ENCODE peak calls at places on chromosomes 16 and 17, in seven cellular contexts. A is tibial artery, I is heart left ventricle, V is GM23248, L is adrenal gland, C is AG04450, H is suprapubic skin. E is an unnamed sample.

GRCh38 chr16:31874354-31875111 is 926 bp downstream of the ZNF267 start:
- DNase-seq in C (no peak), I (no peak), V (peak; percentile 69), L (peak; percentile 35), A (no peak), H (no peak), E (no peak)

GRCh38 chr16:78696797-78697196 is 597.3 kb downstream of the WWOX start:
- DNase-seq in H (no peak), L (no peak), V (no peak), C (no peak), I (no peak), A (no peak), E (no peak)

GRCh38 chr17:27970587-27970986 is 71.9 kb upstream of the NLK start:
- DNase-seq in L (no peak), A (no peak), H (no peak), V (no peak), C (no peak), I (no peak), E (no peak)

GRCh38 chr17:19867654-19868395 is at the start of gene ULK2:
- DNase-seq in A (peak; percentile 27), L (peak; percentile 67), H (no peak), I (peak; percentile 49), C (peak; percentile 21), V (peak; percentile 87), E (no peak)

GRCh38 chr17:81470944-81471803 is 41.4 kb downstream of the ACTG1 start:
- DNase-seq in C (no peak), H (no peak), I (no peak), A (no peak), V (peak; percentile 74), L (no peak), E (no peak)

GRCh38 chr16:66954097-66954659 is 6.9 kb upstream of the CES3 start:
- DNase-seq in V (peak; percentile 82), L (peak; percentile 85), A (peak; percentile 82), C (peak; percentile 59), I (no peak), H (no peak), E (no peak)

GRCh38 chr16:54512461-54512860 is 225.9 kb upstream of the IRX3 start:
- DNase-seq in I (no peak), H (no peak), L (no peak), V (no peak), A (no peak), C (no peak), E (no peak)

GRCh38 chr16:12096162-12096781 is 119.7 kb downstream of the SNX29 start:
- DNase-seq in I (no peak), A (no peak), V (peak; percentile 78), H (no peak), C (no peak), L (no peak), E (peak; percentile 7)

GRCh38 chr16:84481051-84481735 is 23.3 kb downstream of the MEAK7 start:
- DNase-seq in H (peak; percentile 57), V (no peak), A (no peak), L (no peak), I (no peak), C (no peak), E (no peak)

GRCh38 chr16:11306997-11307638 is 26.0 kb upstream of the PRM1 start:
- DNase-seq in A (no peak), I (no peak), C (no peak), L (no peak), H (no peak), V (no peak), E (no peak)

GRCh38 chr17:57455063-57455914 is 199.0 kb downstream of the MSI2 start:
- DNase-seq in I (no peak), A (no peak), C (no peak), H (no peak), V (no peak), L (no peak), E (no peak)

GRCh38 chr17:5226940-5227878 is 7.5 kb downstream of the SCIMP start:
- DNase-seq in A (no peak), V (no peak), L (no peak), C (no peak), I (no peak), H (no peak), E (no peak)

GRCh38 chr17:65370669-65371126 is 190.8 kb downstream of the AXIN2 start:
- DNase-seq in V (no peak), A (no peak), H (no peak), I (no peak), L (no peak), C (no peak), E (no peak)

GRCh38 chr16:66520406-66521194 is 29.3 kb downstream of the TK2 start:
- DNase-seq in V (no peak), I (peak; percentile 58), H (no peak), C (no peak), L (peak; percentile 56), A (peak; percentile 60), E (no peak)

GRCh38 chr17:72457712-72458111 is 336.9 kb downstream of the SOX9 start:
- DNase-seq in V (no peak), I (no peak), C (no peak), L (no peak), H (no peak), A (no peak), E (no peak)

GRCh38 chr16:79146-80054 is 1.4 kb downstream of the MPG start:
- DNase-seq in V (peak; percentile 62), L (no peak), H (no peak), A (no peak), C (no peak), I (no peak), E (no peak)

GRCh38 chr17:41810659-41811548 is 845 bp downstream of the P3H4 start:
- DNase-seq in H (no peak), L (peak; percentile 23), A (no peak), I (no peak), C (no peak), V (peak; percentile 38), E (no peak)

GRCh38 chr16:12485425-12485824 is 318.3 kb downstream of the CPPED1 start:
- DNase-seq in I (no peak), V (no peak), C (no peak), L (no peak), A (no peak), H (no peak), E (peak; percentile 28)

GRCh38 chr16:54942353-54942943 is 11.8 kb downstream of the IRX5 start:
- DNase-seq in A (no peak), I (no peak), V (no peak), H (no peak), C (no peak), L (no peak), E (no peak)

GRCh38 chr17:49523706-49524472 is 28.8 kb downstream of the NGFR start:
- DNase-seq in L (no peak), V (peak; percentile 37), A (no peak), C (no peak), H (peak; percentile 82), I (no peak), E (peak; percentile 98)

GRCh38 chr16:54282202-54282922 is 4.2 kb downstream of the IRX3 start:
- DNase-seq in A (no peak), C (no peak), H (peak; percentile 84), V (no peak), L (peak; percentile 58), I (peak; percentile 65), E (peak; percentile 51)

GRCh38 chr17:63969278-63969677 is 3.4 kb downstream of the SCN4A start:
- DNase-seq in A (no peak), C (no peak), L (no peak), H (no peak), I (no peak), V (no peak), E (no peak)

GRCh38 chr16:3003582-3004270 is 9.0 kb upstream of the CLDN9 start:
- DNase-seq in L (peak; percentile 99), C (peak; percentile 94), I (peak; percentile 98), V (peak; percentile 99), A (peak; percentile 91), H (peak; percentile 98), E (peak; percentile 99)
- H3K4me3 ChIP-seq in L (no peak overlapping the region), C (no peak overlapping the region), I (peak overlapping the region; percentile 44), V (peak overlapping the region; percentile 51), A (peak overlapping the region; percentile 19), H (peak overlapping the region; percentile 42), E (peak overlapping the region; percentile 48)

DNA sequence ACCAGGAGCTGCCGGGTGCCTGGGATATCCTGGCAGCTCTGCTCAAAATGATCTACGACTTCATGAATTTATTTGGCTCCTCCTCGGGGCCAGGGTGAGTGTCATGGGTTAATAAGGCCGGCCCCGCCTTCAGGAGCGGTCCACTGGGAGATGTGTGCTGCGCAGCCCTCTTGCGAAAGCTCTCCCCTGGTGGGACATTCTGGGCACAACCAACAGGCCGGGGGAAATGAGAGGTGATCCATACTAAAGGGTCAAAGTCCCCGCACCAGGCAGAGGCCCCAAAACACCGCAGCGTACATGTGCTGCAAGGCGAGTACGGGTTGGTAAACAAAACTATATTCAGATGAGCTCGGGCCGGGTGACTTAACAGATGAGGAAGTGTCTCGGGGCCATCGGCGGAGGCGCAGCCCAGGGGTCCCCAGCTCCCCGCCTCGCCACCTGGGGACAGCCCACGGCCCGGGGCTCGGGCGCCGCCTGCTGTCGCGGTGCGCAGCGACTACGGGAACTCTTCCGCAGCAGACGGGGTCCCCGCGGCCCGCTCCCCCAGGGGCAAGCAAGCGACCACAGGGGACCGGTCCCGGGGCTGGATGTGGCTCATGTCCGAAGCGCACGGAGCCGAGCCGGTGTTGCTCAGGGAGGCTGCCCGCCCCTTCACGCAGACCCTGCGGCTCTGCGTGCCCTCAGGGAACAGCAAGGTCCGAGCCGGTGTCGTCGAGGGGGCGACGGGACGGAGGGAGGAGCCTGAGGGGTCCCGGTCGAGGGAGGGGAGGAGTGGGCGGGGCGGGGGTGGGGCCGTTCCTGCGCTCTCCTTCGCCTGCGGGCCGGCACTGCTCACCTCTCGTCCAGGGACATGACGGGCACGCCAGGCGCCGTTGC is at the start of gene RAB37:
- DNase-seq in I (no peak), V (peak; percentile 40), L (no peak), A (no peak), H (no peak), C (no peak), E (no peak)
- H3K27ac ChIP-seq in I (peak within 1 kb of the TSS; percentile 30), V (no peak within 1 kb of the TSS), L (no peak within 1 kb of the TSS), A (no peak within 1 kb of the TSS), H (no peak within 1 kb of the TSS), C (no peak within 1 kb of the TSS), E (no peak within 1 kb of the TSS)

GRCh38 chr17:37743612-37743874 is 1.3 kb downstream of the HNF1B start:
- DNase-seq in C (no peak), V (no peak), I (no peak), H (no peak), A (no peak), L (no peak), E (no peak)
- H3K4me3 ChIP-seq in C (no peak overlapping the region), V (no peak overlapping the region), I (peak overlapping the region; percentile 14), H (peak overlapping the region; percentile 43), A (peak overlapping the region; percentile 42), L (no peak overlapping the region), E (no peak overlapping the region)

GRCh38 chr16:72372082-72372615 is 200.2 kb upstream of the PMFBP1 start:
- DNase-seq in I (no peak), L (no peak), H (no peak), C (no peak), V (no peak), A (no peak), E (no peak)

GRCh38 chr16:72372646-72373045 is 200.7 kb upstream of the PMFBP1 start:
- DNase-seq in L (no peak), A (no peak), I (no peak), C (no peak), H (no peak), V (no peak), E (no peak)

GRCh38 chr16:72367841-72368240 is 195.9 kb upstream of the PMFBP1 start:
- DNase-seq in V (peak; percentile 32), C (no peak), H (no peak), I (no peak), L (no peak), A (no peak), E (no peak)

GRCh38 chr16:72369273-72369672 is 197.3 kb upstream of the PMFBP1 start:
- DNase-seq in V (no peak), C (no peak), I (no peak), H (no peak), L (no peak), A (no peak), E (no peak)

GRCh38 chr16:72371307-72372081 is 199.5 kb upstream of the PMFBP1 start:
- DNase-seq in V (peak; percentile 50), C (no peak), A (no peak), I (no peak), H (no peak), L (no peak), E (no peak)
- H3K27ac ChIP-seq in V (peak overlapping the region; percentile 7), C (no peak overlapping the region), A (no peak overlapping the region), I (no peak overlapping the region), H (no peak overlapping the region), L (no peak overlapping the region), E (peak overlapping the region; percentile 26)